ENCODE peak calls at places on chromosome 1, in six cellular contexts. K is fibroblast of lung, B is right lobe of liver, E is adipocyte, F is neural progenitor cell, W is GM23338. D is an unnamed sample.

GRCh38 chr1:29682918-29683314 is 446.6 kb downstream of the PTPRU start:
- DNase-seq in E (peak), B (no peak), K (no peak), F (no peak), W (no peak), D (no peak)

GRCh38 chr1:234604726-234605492 is 5.1 kb downstream of the IRF2BP2 start:
- DNase-seq in F (no peak), B (no peak), W (no peak), K (peak), E (peak), D (no peak)

GRCh38 chr1:245645406-245645805 is 490.6 kb downstream of the KIF26B start:
- DNase-seq in F (no peak), W (no peak), E (no peak), K (no peak), B (no peak), D (no peak)

GRCh38 chr1:23527366-23527765 is 3.7 kb downstream of the E2F2 start:
- DNase-seq in F (no peak), E (no peak), W (no peak), K (no peak), B (no peak), D (no peak)

GRCh38 chr1:246417813-246418564 is 89.1 kb downstream of the SMYD3 start:
- DNase-seq in W (peak), E (no peak), K (no peak), F (no peak), B (no peak), D (no peak)

GRCh38 chr1:165580931-165581871 is 37.4 kb downstream of the LRRC52 start:
- DNase-seq in W (no peak), B (no peak), E (peak), F (no peak), K (no peak), D (no peak)

GRCh38 chr1:206471415-206471801 is 1.1 kb downstream of the IKBKE start:
- DNase-seq in W (no peak), B (no peak), K (no peak), F (no peak), E (no peak), D (no peak)

GRCh38 chr1:207366022-207366421 is 44.5 kb downstream of the CD55 start:
- DNase-seq in F (no peak), E (peak), W (no peak), K (peak), B (no peak), D (no peak)

GRCh38 chr1:61368876-61369275 is 286.5 kb downstream of the NFIA start:
- DNase-seq in B (no peak), F (no peak), W (no peak), E (no peak), K (no peak), D (no peak)

GRCh38 chr1:180183426-180183825 is 28.8 kb downstream of the QSOX1 start:
- DNase-seq in B (no peak), E (no peak), W (no peak), K (no peak), F (no peak), D (peak)

GRCh38 chr1:185646202-185646683 is 87.9 kb upstream of the HMCN1 start:
- DNase-seq in K (peak), E (peak), F (peak), W (peak), B (peak), D (no peak)

GRCh38 chr1:86156571-86157455 is at the start of gene COL24A1:
- DNase-seq in F (peak), E (peak), B (peak), W (peak), K (peak), D (peak)

GRCh38 chr1:86155061-86155806 is 1.3 kb downstream of the COL24A1 start:
- DNase-seq in W (peak), K (peak), F (peak), B (peak), E (no peak), D (peak)

GRCh38 chr1:86155807-86156561 is 588 bp downstream of the COL24A1 start:
- DNase-seq in W (peak), E (peak), K (peak), B (peak), F (peak), D (peak)

GRCh38 chr1:86152887-86153286 is 3.7 kb downstream of the COL24A1 start:
- DNase-seq in B (no peak), K (no peak), E (no peak), F (no peak), W (no peak), D (no peak)

GRCh38 chr1:86154581-86155060 is 2.0 kb downstream of the COL24A1 start:
- DNase-seq in W (peak), E (peak), B (peak), K (no peak), F (peak), D (peak)
- H3K4me3 ChIP-seq in W (peak), E (peak), B (no peak), K (no peak), F (peak), D (no peak)

DNA sequence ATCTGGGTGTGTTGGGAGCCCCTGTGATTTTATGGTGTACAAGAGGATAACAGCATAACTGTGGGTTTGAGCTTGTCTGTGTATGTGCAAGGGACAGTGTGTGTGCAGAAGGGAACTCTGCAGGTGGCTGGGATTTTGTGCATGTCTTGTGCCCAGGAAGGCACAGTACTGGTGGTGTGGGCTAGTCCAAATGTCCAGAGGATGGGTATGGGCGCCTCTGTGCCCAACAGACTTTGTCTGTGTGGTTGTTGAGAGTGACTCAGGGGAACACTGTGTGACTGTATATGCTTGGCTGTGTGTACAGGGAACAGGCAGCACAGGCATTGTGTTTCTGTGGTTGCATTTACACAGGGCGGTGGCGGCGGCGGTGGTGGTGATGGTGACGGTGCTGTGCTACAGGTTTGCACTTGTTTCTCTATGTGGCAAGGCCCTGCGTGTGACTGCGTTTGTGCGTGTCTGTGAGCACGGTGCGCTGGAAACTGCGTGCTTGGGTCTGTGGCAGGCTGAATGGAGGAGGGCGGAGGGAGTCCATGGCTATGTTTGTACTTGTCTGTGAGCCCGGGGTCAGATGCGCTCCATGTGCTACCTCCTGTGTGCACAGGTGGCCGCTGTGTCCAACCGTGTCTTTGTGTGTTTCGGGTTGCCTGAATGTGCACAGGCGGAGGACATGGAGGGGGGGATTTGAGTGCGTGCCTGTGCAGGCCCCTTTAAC is 32.3 kb upstream of the WASF2 start:
- DNase-seq in B (no peak), W (no peak), F (no peak), E (no peak), K (no peak), D (no peak)
- H3K4me3 ChIP-seq in B (no peak), W (peak), F (no peak), E (no peak), K (no peak), D (no peak)

GRCh38 chr1:192571706-192572105 is 3.9 kb upstream of the RGS1 start:
- DNase-seq in E (no peak), W (no peak), K (no peak), B (no peak), F (no peak), D (no peak)

GRCh38 chr1:192563129-192563528 is 12.4 kb upstream of the RGS1 start:
- DNase-seq in K (no peak), W (no peak), B (no peak), F (no peak), E (no peak), D (no peak)

GRCh38 chr1:192564099-192564498 is 11.5 kb upstream of the RGS1 start:
- DNase-seq in B (no peak), F (no peak), W (no peak), K (no peak), E (no peak), D (no peak)

GRCh38 chr1:192566657-192567056 is 8.9 kb upstream of the RGS1 start:
- DNase-seq in B (no peak), F (no peak), K (no peak), W (no peak), E (no peak), D (no peak)

GRCh38 chr1:192565946-192566345 is 9.6 kb upstream of the RGS1 start:
- DNase-seq in B (no peak), E (no peak), K (no peak), W (no peak), F (no peak), D (no peak)
- H3K4me3 ChIP-seq in B (no peak), E (no peak), K (no peak), W (no peak), F (no peak), D (no peak)

GRCh38 chr1:3076388-3076740 is 7.4 kb downstream of the PRDM16 start:
- DNase-seq in B (no peak), K (no peak), E (no peak), W (no peak), F (no peak), D (no peak)

GRCh38 chr1:3075666-3076387 is 6.8 kb downstream of the PRDM16 start:
- DNase-seq in B (no peak), K (no peak), W (no peak), F (no peak), E (no peak), D (peak)

GRCh38 chr1:3074297-3074741 is 5.3 kb downstream of the PRDM16 start:
- DNase-seq in W (no peak), F (peak), E (no peak), K (no peak), B (no peak), D (peak)

GRCh38 chr1:3073520-3074296 is 4.7 kb downstream of the PRDM16 start:
- DNase-seq in K (no peak), E (no peak), W (peak), B (no peak), F (peak), D (peak)

DNA sequence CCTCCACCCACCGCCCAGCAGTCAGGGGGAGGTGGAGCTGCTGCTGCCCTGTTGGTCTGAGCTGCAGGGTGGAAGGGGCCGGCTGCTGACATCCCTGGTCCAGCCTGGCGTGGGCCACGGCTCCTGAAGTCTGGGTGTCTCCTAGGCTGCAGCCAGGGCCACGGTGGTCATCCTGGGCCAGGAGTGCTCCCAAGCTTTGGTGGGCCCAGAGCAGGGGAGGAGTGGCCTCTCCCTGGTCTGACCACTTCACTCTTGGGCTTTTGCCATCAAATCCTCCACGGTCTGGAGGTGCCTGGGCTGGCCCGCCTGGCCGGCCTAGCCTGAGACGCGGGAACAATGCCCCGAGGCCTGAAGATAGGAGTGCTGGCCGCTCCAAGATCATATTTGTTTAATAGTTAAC is 5.8 kb downstream of the PRDM16 start:
- DNase-seq in F (no peak), K (no peak), W (no peak), B (no peak), E (no peak), D (peak)
- H3K4me3 ChIP-seq in F (no peak), K (no peak), W (no peak), B (no peak), E (no peak), D (no peak)

GRCh38 chr1:11701551-11701961 is 10.0 kb downstream of the DRAXIN start:
- DNase-seq in F (peak), W (no peak), B (no peak), E (peak), K (no peak), D (no peak)

GRCh38 chr1:11704226-11704619 is 12.7 kb downstream of the DRAXIN start:
- DNase-seq in K (no peak), F (peak), B (no peak), E (no peak), W (peak), D (no peak)

GRCh38 chr1:11701981-11702803 is 10.7 kb downstream of the DRAXIN start:
- DNase-seq in B (no peak), K (no peak), E (no peak), W (no peak), F (no peak), D (no peak)

GRCh38 chr1:11704691-11705475 is 13.4 kb downstream of the DRAXIN start:
- DNase-seq in W (no peak), F (no peak), K (no peak), B (no peak), E (no peak), D (no peak)

GRCh38 chr1:11703357-11704225 is 12.1 kb downstream of the DRAXIN start:
- DNase-seq in B (no peak), E (no peak), K (no peak), F (no peak), W (no peak), D (no peak)
- H3K4me3 ChIP-seq in B (no peak), E (no peak), K (no peak), F (peak), W (no peak), D (no peak)

GRCh38 chr1:14930224-14930965 is 223.2 kb upstream of the TMEM51 start:
- DNase-seq in E (no peak), K (no peak), W (no peak), B (no peak), F (no peak), D (peak)

GRCh38 chr1:14928886-14929546 is 224.5 kb upstream of the TMEM51 start:
- DNase-seq in F (no peak), B (no peak), K (no peak), W (no peak), E (no peak), D (no peak)

GRCh38 chr1:14926818-14927555 is 226.6 kb upstream of the TMEM51 start:
- DNase-seq in B (no peak), W (no peak), F (no peak), K (no peak), E (no peak), D (no peak)

GRCh38 chr1:14929547-14930223 is 223.9 kb upstream of the TMEM51 start:
- DNase-seq in B (no peak), W (no peak), E (no peak), K (peak), F (no peak), D (peak)

DNA sequence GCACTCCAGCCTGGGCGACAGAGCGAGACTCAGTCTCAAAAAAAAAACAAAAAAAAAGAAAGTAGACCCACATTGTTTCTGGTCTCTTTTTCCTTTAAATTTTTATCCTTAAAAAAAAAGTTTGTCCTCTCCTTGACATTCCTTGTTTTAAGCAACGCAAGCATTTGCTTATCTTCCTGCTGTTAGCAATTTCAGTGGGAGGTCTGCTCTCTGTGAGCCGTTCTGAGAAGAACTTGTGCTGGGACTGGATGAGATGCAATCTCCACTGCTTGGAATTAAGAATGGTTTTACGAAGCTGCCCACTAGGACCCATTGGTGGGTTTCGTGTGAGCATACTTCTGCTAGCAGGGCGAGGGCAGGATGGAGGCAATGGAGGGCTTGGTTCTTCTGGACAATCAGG is 225.1 kb upstream of the TMEM51 start:
- DNase-seq in K (no peak), W (no peak), E (no peak), B (no peak), F (no peak), D (no peak)
- H3K4me3 ChIP-seq in K (no peak), W (no peak), E (no peak), B (no peak), F (no peak), D (no peak)